ENCODE peak calls at places on chromosomes 6 and 20, in ten cellular contexts. Y is heart right ventricle; J is neuronal stem cell; C is transverse colon; K is CD8-positive, alpha-beta T cell; S is CD8-positive, alpha-beta memory T cell; I is cardiac muscle cell; V is mesenchymal stem cell; W is Peyer's patch; D is effector memory CD4-positive, alpha-beta T cell. X is an unnamed sample.

GRCh38 chr20:44586289-44586911 is 4.0 kb downstream of the PKIG start:
- DNase-seq in Y (no peak), J (no peak), C (peak; percentile 36), K (no peak), S (no peak), I (no peak), V (no peak), W (no peak), D (no peak), X (no peak)

GRCh38 chr20:44083220-44083933 is 103.6 kb downstream of the JPH2 start:
- DNase-seq in Y (peak; percentile 63), J (no peak), C (no peak), K (no peak), S (no peak), I (no peak), V (no peak), W (no peak), D (no peak), X (peak; percentile 50)

GRCh38 chr6:125923371-125923877 is 33.1 kb upstream of the HINT3 start:
- DNase-seq in Y (no peak), J (no peak), C (no peak), K (no peak), S (no peak), I (peak; percentile 85), V (peak; percentile 20), W (no peak), D (no peak), X (no peak)

GRCh38 chr20:2042400-2042799 is 48.5 kb upstream of the PDYN start:
- DNase-seq in Y (no peak), J (no peak), C (no peak), K (no peak), S (no peak), I (peak; percentile 40), V (no peak), W (no peak), D (no peak), X (no peak)

GRCh38 chr6:125899726-125900182 is 56.8 kb upstream of the HINT3 start:
- DNase-seq in Y (no peak), J (no peak), C (no peak), K (no peak), S (no peak), I (no peak), V (no peak), W (no peak), D (no peak), X (no peak)

GRCh38 chr6:1336246-1336843 is 24.4 kb downstream of the FOXQ1 start:
- DNase-seq in Y (no peak), J (no peak), C (peak; percentile 69), K (no peak), S (no peak), I (peak; percentile 18), V (no peak), W (peak; percentile 51), D (no peak), X (no peak)

GRCh38 chr20:63147532-63147931 is 68.4 kb downstream of the YTHDF1 start:
- DNase-seq in Y (no peak), J (no peak), C (no peak), K (no peak), S (no peak), I (no peak), V (no peak), W (no peak), D (no peak), X (no peak)

GRCh38 chr6:154984146-154984545 is 11.0 kb upstream of the TIAM2 start:
- DNase-seq in Y (no peak), J (no peak), C (no peak), K (no peak), S (no peak), I (no peak), V (peak; percentile 25), W (no peak), D (no peak), X (no peak)

GRCh38 chr6:16761469-16762264 is 407 bp upstream of the ATXN1 start:
- DNase-seq in Y (peak; percentile 90), J (peak; percentile 67), C (peak; percentile 91), K (peak; percentile 82), S (peak; percentile 84), I (peak; percentile 95), V (peak; percentile 95), W (peak; percentile 90), D (peak; percentile 80), X (peak; percentile 79)

GRCh38 chr6:16760536-16761468 is at the start of gene ATXN1:
- DNase-seq in Y (peak; percentile 73), J (peak; percentile 55), C (peak; percentile 77), K (peak; percentile 51), S (peak; percentile 75), I (peak; percentile 81), V (peak; percentile 90), W (peak; percentile 78), D (peak; percentile 44), X (peak; percentile 80)

GRCh38 chr6:16758163-16758975 is 2.9 kb downstream of the ATXN1 start:
- DNase-seq in Y (no peak), J (peak; percentile 51), C (no peak), K (peak; percentile 21), S (peak; percentile 34), I (peak; percentile 66), V (peak; percentile 57), W (no peak), D (peak; percentile 17), X (no peak)

GRCh38 chr6:16759181-16759645 is 2.0 kb downstream of the ATXN1 start:
- DNase-seq in Y (no peak), J (no peak), C (no peak), K (no peak), S (no peak), I (no peak), V (peak; percentile 60), W (no peak), D (no peak), X (no peak)

GRCh38 chr6:16759646-16760535 is 1.4 kb downstream of the ATXN1 start:
- DNase-seq in Y (peak; percentile 93), J (peak; percentile 62), C (peak; percentile 92), K (peak; percentile 77), S (peak; percentile 73), I (peak; percentile 97), V (peak; percentile 89), W (peak; percentile 94), D (peak; percentile 66), X (peak; percentile 85)
- H3K4me1 ChIP-seq in Y (peaks cover 57% of the 10 kb centered on the region), J (peaks cover 11% of the 10 kb centered on the region), C (peaks cover 33% of the 10 kb centered on the region), K (peaks cover 30% of the 10 kb centered on the region), S (peaks cover 37% of the 10 kb centered on the region), I (peaks cover 27% of the 10 kb centered on the region), V (peaks cover 6% of the 10 kb centered on the region), W (no peaks in the 10 kb centered on the region), D (peaks cover 18% of the 10 kb centered on the region), X (peaks cover 21% of the 10 kb centered on the region)

GRCh38 chr20:49592120-49592519 is 24.2 kb upstream of the PTGIS start:
- DNase-seq in Y (no peak), J (no peak), C (no peak), K (no peak), S (no peak), I (no peak), V (no peak), W (no peak), D (no peak), X (no peak)

GRCh38 chr20:49590163-49591017 is 22.5 kb upstream of the PTGIS start:
- DNase-seq in Y (no peak), J (no peak), C (no peak), K (no peak), S (no peak), I (no peak), V (no peak), W (no peak), D (no peak), X (no peak)

GRCh38 chr20:49586967-49587587 is 19.1 kb upstream of the PTGIS start:
- DNase-seq in Y (no peak), J (no peak), C (no peak), K (no peak), S (no peak), I (peak; percentile 57), V (no peak), W (no peak), D (no peak), X (no peak)

GRCh38 chr20:49591217-49591865 is 23.4 kb upstream of the PTGIS start:
- DNase-seq in Y (no peak), J (no peak), C (no peak), K (no peak), S (no peak), I (peak; percentile 84), V (no peak), W (no peak), D (no peak), X (no peak)

GRCh38 chr20:49589747-49590146 is 21.8 kb upstream of the PTGIS start:
- DNase-seq in Y (no peak), J (no peak), C (no peak), K (no peak), S (no peak), I (no peak), V (no peak), W (no peak), D (no peak), X (no peak)
- H3K4me1 ChIP-seq in Y (peaks cover 54% of the 10 kb centered on the region), J (peaks cover 5% of the 10 kb centered on the region), C (peaks cover 8% of the 10 kb centered on the region), K (peaks cover 20% of the 10 kb centered on the region), S (peaks cover 16% of the 10 kb centered on the region), I (peaks cover 6% of the 10 kb centered on the region), V (peaks cover 18% of the 10 kb centered on the region), W (peaks cover 3% of the 10 kb centered on the region), D (peaks cover 22% of the 10 kb centered on the region), X (no peaks in the 10 kb centered on the region)

DNA sequence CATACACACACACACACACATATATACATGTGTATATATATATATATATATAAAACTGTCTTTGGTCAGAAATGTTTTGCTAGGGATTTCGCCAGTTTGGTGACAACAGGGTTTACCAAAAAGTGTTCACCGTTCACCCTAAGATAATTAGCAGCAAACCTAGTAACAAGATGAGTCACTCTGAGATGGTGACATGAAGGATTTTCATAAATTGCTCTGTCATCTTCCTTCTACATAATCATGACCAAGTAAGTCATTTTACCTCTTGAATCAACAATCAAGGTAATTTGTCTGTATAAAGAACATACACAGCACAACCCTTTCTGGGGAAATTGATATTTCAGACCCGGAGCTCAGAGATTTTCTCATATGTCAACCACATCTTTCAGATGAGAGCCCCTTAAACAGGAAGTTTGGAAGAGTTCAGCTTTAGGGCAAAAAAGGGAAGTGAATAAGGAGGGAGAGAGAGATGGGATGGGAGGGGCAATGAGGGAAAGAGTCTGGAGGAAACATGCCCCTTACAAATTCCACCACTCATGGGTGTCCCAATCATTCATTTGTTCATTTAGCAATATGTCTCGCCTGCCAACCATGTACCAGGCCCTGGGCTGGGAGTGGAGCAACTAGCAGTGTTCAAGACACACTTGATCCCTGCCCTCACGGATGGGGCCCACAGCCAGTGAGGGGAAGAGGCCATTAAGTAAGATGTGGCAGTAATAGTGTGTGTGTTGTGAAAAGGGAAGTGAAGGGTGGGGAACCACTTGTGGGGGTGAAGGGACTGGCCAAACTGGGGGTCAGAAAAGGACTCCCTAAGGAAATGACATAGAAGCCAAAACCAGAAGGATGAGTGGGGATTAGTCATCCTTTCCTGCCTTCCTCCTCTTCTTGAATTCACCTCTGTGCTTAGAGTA is 191.0 kb downstream of the MAFB start:
- DNase-seq in Y (peak; percentile 19), J (no peak), C (peak; percentile 10), K (no peak), S (no peak), I (peak; percentile 50), V (peak; percentile 73), W (no peak), D (no peak), X (no peak)
- H3K4me1 ChIP-seq in Y (no peaks in the 10 kb centered on the region), J (peaks cover 4% of the 10 kb centered on the region), C (no peaks in the 10 kb centered on the region), K (no peaks in the 10 kb centered on the region), S (no peaks in the 10 kb centered on the region), I (no peaks in the 10 kb centered on the region), V (peaks cover 1% of the 10 kb centered on the region), W (no peaks in the 10 kb centered on the region), D (no peaks in the 10 kb centered on the region), X (no peaks in the 10 kb centered on the region)

DNA sequence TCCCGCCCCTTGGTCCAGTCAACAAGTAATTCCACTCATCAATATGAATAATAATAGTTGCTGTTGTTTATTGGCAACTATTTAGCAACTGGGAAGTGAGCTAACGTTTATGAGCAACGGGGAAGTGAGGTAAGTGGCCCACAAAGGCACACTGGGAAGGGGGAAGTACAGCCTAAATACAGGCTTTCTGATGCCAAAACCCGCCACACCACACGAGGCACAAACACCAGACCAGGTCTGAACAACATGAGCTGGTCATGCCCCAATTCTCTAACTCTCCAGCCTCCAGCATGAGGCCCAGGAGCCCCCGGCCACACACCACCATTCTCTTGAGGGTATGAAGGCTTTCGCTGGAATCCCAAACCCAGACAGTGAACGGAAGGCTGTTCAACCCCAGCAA is 50.8 kb downstream of the PREX1 start:
- DNase-seq in Y (no peak), J (no peak), C (no peak), K (no peak), S (no peak), I (no peak), V (no peak), W (no peak), D (no peak), X (no peak)
- H3K4me1 ChIP-seq in Y (peaks cover 19% of the 10 kb centered on the region), J (peaks cover 5% of the 10 kb centered on the region), C (no peaks in the 10 kb centered on the region), K (peaks cover 65% of the 10 kb centered on the region), S (peaks cover 61% of the 10 kb centered on the region), I (no peaks in the 10 kb centered on the region), V (peaks cover 15% of the 10 kb centered on the region), W (peaks cover 36% of the 10 kb centered on the region), D (peaks cover 49% of the 10 kb centered on the region), X (peaks cover 12% of the 10 kb centered on the region)

X was measured in SK-N-SH.